ENCODE peak calls at places on chromosomes 13 and 19, in nine cellular contexts. One of them, this sample, is unnamed.

GRCh38 chr13:40102854-40103253 is 447.4 kb downstream of the COG6 start:
- DNase-seq in ecto neural progenitor cell: no peak
- DNase-seq in stimulated activated CD8-positive, alpha-beta memory T cell treated with anti-CD3 and anti-CD28 coated beads, Interleukin-7, amount 100 ng/mL, for 1 hour: peak
- DNase-seq in fibroblast of the aortic adventitia: peak
- DNase-seq in stimulated activated CD4-positive, alpha-beta T cell treated with anti-CD3 and anti-CD28 coated beads, TNF-alpha, amount 100 ng/mL, for 24 hours: peak
- DNase-seq in hippocampal formation: no peak
- DNase-seq in body of pancreas: no peak
- DNase-seq in activated CD4-positive, alpha-beta T cell treated with anti-CD3 and anti-CD28 coated beads, Interleukin-2, amount 50 U/mL, for 1 hour: peak
- DNase-seq in activated naive CD8-positive, alpha-beta T cell treated with anti-CD3 and anti-CD28 coated beads, Interleukin-2, amount 50 U/mL, for 24 hours: peak
- DNase-seq in this sample: no peak

GRCh38 chr13:91747164-91747563 is 348.7 kb downstream of the GPC5 start:
- DNase-seq in ecto neural progenitor cell: no peak
- DNase-seq in stimulated activated CD8-positive, alpha-beta memory T cell treated with anti-CD3 and anti-CD28 coated beads, Interleukin-7, amount 100 ng/mL, for 1 hour: no peak
- DNase-seq in fibroblast of the aortic adventitia: no peak
- DNase-seq in stimulated activated CD4-positive, alpha-beta T cell treated with anti-CD3 and anti-CD28 coated beads, TNF-alpha, amount 100 ng/mL, for 24 hours: no peak
- DNase-seq in hippocampal formation: no peak
- DNase-seq in body of pancreas: no peak
- DNase-seq in activated CD4-positive, alpha-beta T cell treated with anti-CD3 and anti-CD28 coated beads, Interleukin-2, amount 50 U/mL, for 1 hour: no peak
- DNase-seq in activated naive CD8-positive, alpha-beta T cell treated with anti-CD3 and anti-CD28 coated beads, Interleukin-2, amount 50 U/mL, for 24 hours: no peak
- DNase-seq in this sample: no peak

GRCh38 chr19:47414469-47414868 is 4.9 kb downstream of the MEIS3 start:
- DNase-seq in ecto neural progenitor cell: no peak
- DNase-seq in stimulated activated CD8-positive, alpha-beta memory T cell treated with anti-CD3 and anti-CD28 coated beads, Interleukin-7, amount 100 ng/mL, for 1 hour: no peak
- DNase-seq in fibroblast of the aortic adventitia: no peak
- DNase-seq in stimulated activated CD4-positive, alpha-beta T cell treated with anti-CD3 and anti-CD28 coated beads, TNF-alpha, amount 100 ng/mL, for 24 hours: no peak
- DNase-seq in hippocampal formation: no peak
- DNase-seq in body of pancreas: no peak
- DNase-seq in activated CD4-positive, alpha-beta T cell treated with anti-CD3 and anti-CD28 coated beads, Interleukin-2, amount 50 U/mL, for 1 hour: no peak
- DNase-seq in activated naive CD8-positive, alpha-beta T cell treated with anti-CD3 and anti-CD28 coated beads, Interleukin-2, amount 50 U/mL, for 24 hours: no peak
- DNase-seq in this sample: no peak

GRCh38 chr13:85543144-85543543 is 256.1 kb downstream of the SLITRK6 start:
- DNase-seq in ecto neural progenitor cell: no peak
- DNase-seq in stimulated activated CD8-positive, alpha-beta memory T cell treated with anti-CD3 and anti-CD28 coated beads, Interleukin-7, amount 100 ng/mL, for 1 hour: no peak
- DNase-seq in fibroblast of the aortic adventitia: peak
- DNase-seq in stimulated activated CD4-positive, alpha-beta T cell treated with anti-CD3 and anti-CD28 coated beads, TNF-alpha, amount 100 ng/mL, for 24 hours: no peak
- DNase-seq in hippocampal formation: no peak
- DNase-seq in body of pancreas: no peak
- DNase-seq in activated CD4-positive, alpha-beta T cell treated with anti-CD3 and anti-CD28 coated beads, Interleukin-2, amount 50 U/mL, for 1 hour: no peak
- DNase-seq in activated naive CD8-positive, alpha-beta T cell treated with anti-CD3 and anti-CD28 coated beads, Interleukin-2, amount 50 U/mL, for 24 hours: no peak
- DNase-seq in this sample: no peak

GRCh38 chr13:77595166-77595810 is 59.8 kb downstream of the SCEL start:
- DNase-seq in ecto neural progenitor cell: no peak
- DNase-seq in stimulated activated CD8-positive, alpha-beta memory T cell treated with anti-CD3 and anti-CD28 coated beads, Interleukin-7, amount 100 ng/mL, for 1 hour: no peak
- DNase-seq in fibroblast of the aortic adventitia: no peak
- DNase-seq in stimulated activated CD4-positive, alpha-beta T cell treated with anti-CD3 and anti-CD28 coated beads, TNF-alpha, amount 100 ng/mL, for 24 hours: no peak
- DNase-seq in hippocampal formation: no peak
- DNase-seq in body of pancreas: no peak
- DNase-seq in activated CD4-positive, alpha-beta T cell treated with anti-CD3 and anti-CD28 coated beads, Interleukin-2, amount 50 U/mL, for 1 hour: no peak
- DNase-seq in activated naive CD8-positive, alpha-beta T cell treated with anti-CD3 and anti-CD28 coated beads, Interleukin-2, amount 50 U/mL, for 24 hours: no peak
- DNase-seq in this sample: no peak

GRCh38 chr13:64239372-64239771 is 2823.7 kb upstream of the PCDH20 start:
- DNase-seq in ecto neural progenitor cell: no peak
- DNase-seq in stimulated activated CD8-positive, alpha-beta memory T cell treated with anti-CD3 and anti-CD28 coated beads, Interleukin-7, amount 100 ng/mL, for 1 hour: no peak
- DNase-seq in fibroblast of the aortic adventitia: peak
- DNase-seq in stimulated activated CD4-positive, alpha-beta T cell treated with anti-CD3 and anti-CD28 coated beads, TNF-alpha, amount 100 ng/mL, for 24 hours: no peak
- DNase-seq in hippocampal formation: no peak
- DNase-seq in body of pancreas: no peak
- DNase-seq in activated CD4-positive, alpha-beta T cell treated with anti-CD3 and anti-CD28 coated beads, Interleukin-2, amount 50 U/mL, for 1 hour: no peak
- DNase-seq in activated naive CD8-positive, alpha-beta T cell treated with anti-CD3 and anti-CD28 coated beads, Interleukin-2, amount 50 U/mL, for 24 hours: no peak
- DNase-seq in this sample: no peak

GRCh38 chr13:33186851-33187250 is 98.7 kb downstream of the STARD13 start:
- DNase-seq in ecto neural progenitor cell: no peak
- DNase-seq in stimulated activated CD8-positive, alpha-beta memory T cell treated with anti-CD3 and anti-CD28 coated beads, Interleukin-7, amount 100 ng/mL, for 1 hour: no peak
- DNase-seq in fibroblast of the aortic adventitia: no peak
- DNase-seq in stimulated activated CD4-positive, alpha-beta T cell treated with anti-CD3 and anti-CD28 coated beads, TNF-alpha, amount 100 ng/mL, for 24 hours: no peak
- DNase-seq in hippocampal formation: no peak
- DNase-seq in body of pancreas: no peak
- DNase-seq in activated CD4-positive, alpha-beta T cell treated with anti-CD3 and anti-CD28 coated beads, Interleukin-2, amount 50 U/mL, for 1 hour: no peak
- DNase-seq in activated naive CD8-positive, alpha-beta T cell treated with anti-CD3 and anti-CD28 coated beads, Interleukin-2, amount 50 U/mL, for 24 hours: no peak
- DNase-seq in this sample: peak

GRCh38 chr19:6373813-6374108 is 1.2 kb downstream of the ALKBH7 start:
- DNase-seq in ecto neural progenitor cell: no peak
- DNase-seq in stimulated activated CD8-positive, alpha-beta memory T cell treated with anti-CD3 and anti-CD28 coated beads, Interleukin-7, amount 100 ng/mL, for 1 hour: no peak
- DNase-seq in fibroblast of the aortic adventitia: no peak
- DNase-seq in stimulated activated CD4-positive, alpha-beta T cell treated with anti-CD3 and anti-CD28 coated beads, TNF-alpha, amount 100 ng/mL, for 24 hours: no peak
- DNase-seq in hippocampal formation: no peak
- DNase-seq in body of pancreas: no peak
- DNase-seq in activated CD4-positive, alpha-beta T cell treated with anti-CD3 and anti-CD28 coated beads, Interleukin-2, amount 50 U/mL, for 1 hour: no peak
- DNase-seq in activated naive CD8-positive, alpha-beta T cell treated with anti-CD3 and anti-CD28 coated beads, Interleukin-2, amount 50 U/mL, for 24 hours: no peak
- DNase-seq in this sample: no peak

GRCh38 chr19:40502647-40503046 is 35.8 kb downstream of the SPTBN4 start:
- DNase-seq in ecto neural progenitor cell: peak
- DNase-seq in stimulated activated CD8-positive, alpha-beta memory T cell treated with anti-CD3 and anti-CD28 coated beads, Interleukin-7, amount 100 ng/mL, for 1 hour: no peak
- DNase-seq in fibroblast of the aortic adventitia: no peak
- DNase-seq in stimulated activated CD4-positive, alpha-beta T cell treated with anti-CD3 and anti-CD28 coated beads, TNF-alpha, amount 100 ng/mL, for 24 hours: no peak
- DNase-seq in hippocampal formation: no peak
- DNase-seq in body of pancreas: no peak
- DNase-seq in activated CD4-positive, alpha-beta T cell treated with anti-CD3 and anti-CD28 coated beads, Interleukin-2, amount 50 U/mL, for 1 hour: no peak
- DNase-seq in activated naive CD8-positive, alpha-beta T cell treated with anti-CD3 and anti-CD28 coated beads, Interleukin-2, amount 50 U/mL, for 24 hours: no peak
- DNase-seq in this sample: no peak

GRCh38 chr19:45448887-45449299 is 18.9 kb upstream of the FOSB start:
- DNase-seq in ecto neural progenitor cell: no peak
- DNase-seq in stimulated activated CD8-positive, alpha-beta memory T cell treated with anti-CD3 and anti-CD28 coated beads, Interleukin-7, amount 100 ng/mL, for 1 hour: no peak
- DNase-seq in fibroblast of the aortic adventitia: peak
- DNase-seq in stimulated activated CD4-positive, alpha-beta T cell treated with anti-CD3 and anti-CD28 coated beads, TNF-alpha, amount 100 ng/mL, for 24 hours: no peak
- DNase-seq in hippocampal formation: no peak
- DNase-seq in body of pancreas: no peak
- DNase-seq in activated CD4-positive, alpha-beta T cell treated with anti-CD3 and anti-CD28 coated beads, Interleukin-2, amount 50 U/mL, for 1 hour: no peak
- DNase-seq in activated naive CD8-positive, alpha-beta T cell treated with anti-CD3 and anti-CD28 coated beads, Interleukin-2, amount 50 U/mL, for 24 hours: no peak
- DNase-seq in this sample: no peak

GRCh38 chr13:37947419-37948140 is 78.0 kb upstream of the TRPC4 start:
- DNase-seq in ecto neural progenitor cell: no peak
- DNase-seq in stimulated activated CD8-positive, alpha-beta memory T cell treated with anti-CD3 and anti-CD28 coated beads, Interleukin-7, amount 100 ng/mL, for 1 hour: no peak
- DNase-seq in fibroblast of the aortic adventitia: no peak
- DNase-seq in stimulated activated CD4-positive, alpha-beta T cell treated with anti-CD3 and anti-CD28 coated beads, TNF-alpha, amount 100 ng/mL, for 24 hours: no peak
- DNase-seq in hippocampal formation: no peak
- DNase-seq in body of pancreas: no peak
- DNase-seq in activated CD4-positive, alpha-beta T cell treated with anti-CD3 and anti-CD28 coated beads, Interleukin-2, amount 50 U/mL, for 1 hour: no peak
- DNase-seq in activated naive CD8-positive, alpha-beta T cell treated with anti-CD3 and anti-CD28 coated beads, Interleukin-2, amount 50 U/mL, for 24 hours: no peak
- DNase-seq in this sample: no peak

GRCh38 chr19:18742324-18742723 is 48.8 kb downstream of the COMP start:
- DNase-seq in ecto neural progenitor cell: no peak
- DNase-seq in stimulated activated CD8-positive, alpha-beta memory T cell treated with anti-CD3 and anti-CD28 coated beads, Interleukin-7, amount 100 ng/mL, for 1 hour: no peak
- DNase-seq in fibroblast of the aortic adventitia: no peak
- DNase-seq in stimulated activated CD4-positive, alpha-beta T cell treated with anti-CD3 and anti-CD28 coated beads, TNF-alpha, amount 100 ng/mL, for 24 hours: no peak
- DNase-seq in hippocampal formation: no peak
- DNase-seq in body of pancreas: no peak
- DNase-seq in activated CD4-positive, alpha-beta T cell treated with anti-CD3 and anti-CD28 coated beads, Interleukin-2, amount 50 U/mL, for 1 hour: no peak
- DNase-seq in activated naive CD8-positive, alpha-beta T cell treated with anti-CD3 and anti-CD28 coated beads, Interleukin-2, amount 50 U/mL, for 24 hours: no peak
- DNase-seq in this sample: no peak

GRCh38 chr19:12872941-12873890 is 8.0 kb downstream of the DNASE2 start:
- DNase-seq in ecto neural progenitor cell: no peak
- DNase-seq in stimulated activated CD8-positive, alpha-beta memory T cell treated with anti-CD3 and anti-CD28 coated beads, Interleukin-7, amount 100 ng/mL, for 1 hour: no peak
- DNase-seq in fibroblast of the aortic adventitia: peak
- DNase-seq in stimulated activated CD4-positive, alpha-beta T cell treated with anti-CD3 and anti-CD28 coated beads, TNF-alpha, amount 100 ng/mL, for 24 hours: peak
- DNase-seq in hippocampal formation: no peak
- DNase-seq in body of pancreas: peak
- DNase-seq in activated CD4-positive, alpha-beta T cell treated with anti-CD3 and anti-CD28 coated beads, Interleukin-2, amount 50 U/mL, for 1 hour: peak
- DNase-seq in activated naive CD8-positive, alpha-beta T cell treated with anti-CD3 and anti-CD28 coated beads, Interleukin-2, amount 50 U/mL, for 24 hours: peak
- DNase-seq in this sample: no peak

GRCh38 chr19:44647144-44647543 is 3.4 kb downstream of the PVR start:
- DNase-seq in ecto neural progenitor cell: no peak
- DNase-seq in stimulated activated CD8-positive, alpha-beta memory T cell treated with anti-CD3 and anti-CD28 coated beads, Interleukin-7, amount 100 ng/mL, for 1 hour: no peak
- DNase-seq in fibroblast of the aortic adventitia: no peak
- DNase-seq in stimulated activated CD4-positive, alpha-beta T cell treated with anti-CD3 and anti-CD28 coated beads, TNF-alpha, amount 100 ng/mL, for 24 hours: no peak
- DNase-seq in hippocampal formation: no peak
- DNase-seq in body of pancreas: no peak
- DNase-seq in activated CD4-positive, alpha-beta T cell treated with anti-CD3 and anti-CD28 coated beads, Interleukin-2, amount 50 U/mL, for 1 hour: no peak
- DNase-seq in activated naive CD8-positive, alpha-beta T cell treated with anti-CD3 and anti-CD28 coated beads, Interleukin-2, amount 50 U/mL, for 24 hours: no peak
- DNase-seq in this sample: no peak

GRCh38 chr13:110236431-110236830 is 70.5 kb downstream of the COL4A1 start:
- DNase-seq in ecto neural progenitor cell: no peak
- DNase-seq in stimulated activated CD8-positive, alpha-beta memory T cell treated with anti-CD3 and anti-CD28 coated beads, Interleukin-7, amount 100 ng/mL, for 1 hour: no peak
- DNase-seq in fibroblast of the aortic adventitia: no peak
- DNase-seq in stimulated activated CD4-positive, alpha-beta T cell treated with anti-CD3 and anti-CD28 coated beads, TNF-alpha, amount 100 ng/mL, for 24 hours: no peak
- DNase-seq in hippocampal formation: no peak
- DNase-seq in body of pancreas: no peak
- DNase-seq in activated CD4-positive, alpha-beta T cell treated with anti-CD3 and anti-CD28 coated beads, Interleukin-2, amount 50 U/mL, for 1 hour: no peak
- DNase-seq in activated naive CD8-positive, alpha-beta T cell treated with anti-CD3 and anti-CD28 coated beads, Interleukin-2, amount 50 U/mL, for 24 hours: no peak
- DNase-seq in this sample: no peak

GRCh38 chr19:10230155-10230903 is 802 bp downstream of the S1PR2 start:
- DNase-seq in ecto neural progenitor cell: peak
- DNase-seq in stimulated activated CD8-positive, alpha-beta memory T cell treated with anti-CD3 and anti-CD28 coated beads, Interleukin-7, amount 100 ng/mL, for 1 hour: peak
- DNase-seq in fibroblast of the aortic adventitia: peak
- DNase-seq in stimulated activated CD4-positive, alpha-beta T cell treated with anti-CD3 and anti-CD28 coated beads, TNF-alpha, amount 100 ng/mL, for 24 hours: peak
- DNase-seq in hippocampal formation: no peak
- DNase-seq in body of pancreas: peak
- DNase-seq in activated CD4-positive, alpha-beta T cell treated with anti-CD3 and anti-CD28 coated beads, Interleukin-2, amount 50 U/mL, for 1 hour: peak
- DNase-seq in activated naive CD8-positive, alpha-beta T cell treated with anti-CD3 and anti-CD28 coated beads, Interleukin-2, amount 50 U/mL, for 24 hours: peak
- DNase-seq in this sample: no peak

GRCh38 chr19:7480975-7481265 is 7.9 kb downstream of the PEX11G start:
- DNase-seq in ecto neural progenitor cell: no peak
- DNase-seq in stimulated activated CD8-positive, alpha-beta memory T cell treated with anti-CD3 and anti-CD28 coated beads, Interleukin-7, amount 100 ng/mL, for 1 hour: no peak
- DNase-seq in fibroblast of the aortic adventitia: no peak
- DNase-seq in stimulated activated CD4-positive, alpha-beta T cell treated with anti-CD3 and anti-CD28 coated beads, TNF-alpha, amount 100 ng/mL, for 24 hours: no peak
- DNase-seq in hippocampal formation: no peak
- DNase-seq in body of pancreas: no peak
- DNase-seq in activated CD4-positive, alpha-beta T cell treated with anti-CD3 and anti-CD28 coated beads, Interleukin-2, amount 50 U/mL, for 1 hour: no peak
- DNase-seq in activated naive CD8-positive, alpha-beta T cell treated with anti-CD3 and anti-CD28 coated beads, Interleukin-2, amount 50 U/mL, for 24 hours: no peak
- DNase-seq in this sample: no peak

GRCh38 chr13:73715114-73715909 is 418.9 kb downstream of the KLF12 start:
- DNase-seq in ecto neural progenitor cell: no peak
- DNase-seq in stimulated activated CD8-positive, alpha-beta memory T cell treated with anti-CD3 and anti-CD28 coated beads, Interleukin-7, amount 100 ng/mL, for 1 hour: peak
- DNase-seq in fibroblast of the aortic adventitia: no peak
- DNase-seq in stimulated activated CD4-positive, alpha-beta T cell treated with anti-CD3 and anti-CD28 coated beads, TNF-alpha, amount 100 ng/mL, for 24 hours: peak
- DNase-seq in hippocampal formation: no peak
- DNase-seq in body of pancreas: no peak
- DNase-seq in activated CD4-positive, alpha-beta T cell treated with anti-CD3 and anti-CD28 coated beads, Interleukin-2, amount 50 U/mL, for 1 hour: peak
- DNase-seq in activated naive CD8-positive, alpha-beta T cell treated with anti-CD3 and anti-CD28 coated beads, Interleukin-2, amount 50 U/mL, for 24 hours: peak
- DNase-seq in this sample: no peak

GRCh38 chr13:93984070-93984469 is 495.4 kb downstream of the DCT start:
- DNase-seq in ecto neural progenitor cell: no peak
- DNase-seq in stimulated activated CD8-positive, alpha-beta memory T cell treated with anti-CD3 and anti-CD28 coated beads, Interleukin-7, amount 100 ng/mL, for 1 hour: no peak
- DNase-seq in fibroblast of the aortic adventitia: no peak
- DNase-seq in stimulated activated CD4-positive, alpha-beta T cell treated with anti-CD3 and anti-CD28 coated beads, TNF-alpha, amount 100 ng/mL, for 24 hours: no peak
- DNase-seq in hippocampal formation: no peak
- DNase-seq in body of pancreas: no peak
- DNase-seq in activated CD4-positive, alpha-beta T cell treated with anti-CD3 and anti-CD28 coated beads, Interleukin-2, amount 50 U/mL, for 1 hour: no peak
- DNase-seq in activated naive CD8-positive, alpha-beta T cell treated with anti-CD3 and anti-CD28 coated beads, Interleukin-2, amount 50 U/mL, for 24 hours: no peak
- DNase-seq in this sample: no peak

This sample was measured in Panc1.